ENCODE peak calls at places on chromosome 19, in seven cellular contexts. One of them, this sample, is unnamed.
A peak's percentile ranks its signal among the peaks of the same experiment; 100 is the strongest.

GRCh38 chr19:31280266-31281006 is 68.8 kb downstream of the TSHZ3 start:
- DNase-seq in stomach: no peak
- DNase-seq in nephron progenitor cell: no peak
- DNase-seq in A549: no peak
- DNase-seq in AML-193: no peak
- DNase-seq in lower leg skin: no peak
- DNase-seq in heart right ventricle: no peak
- DNase-seq in this sample: no peak

GRCh38 chr19:29260477-29261317 is 47.7 kb upstream of the UQCRFS1 start:
- DNase-seq in heart right ventricle: no peak
- DNase-seq in A549: no peak
- DNase-seq in AML-193: peak; percentile 29
- DNase-seq in lower leg skin: no peak
- DNase-seq in stomach: no peak
- DNase-seq in nephron progenitor cell: peak; percentile 60
- DNase-seq in this sample: no peak

GRCh38 chr19:39193785-39194184 is 3.0 kb upstream of the NCCRP1 start:
- DNase-seq in nephron progenitor cell: no peak
- DNase-seq in lower leg skin: no peak
- DNase-seq in stomach: peak; percentile 61
- DNase-seq in heart right ventricle: no peak
- DNase-seq in AML-193: no peak
- DNase-seq in A549: peak; percentile 84
- DNase-seq in this sample: peak; percentile 67

GRCh38 chr19:41064974-41065569 is 23.2 kb upstream of the CYP2A13 start:
- DNase-seq in heart right ventricle: no peak
- DNase-seq in AML-193: no peak
- DNase-seq in stomach: no peak
- DNase-seq in nephron progenitor cell: no peak
- DNase-seq in A549: peak; percentile 69
- DNase-seq in lower leg skin: no peak
- DNase-seq in this sample: no peak

GRCh38 chr19:35476149-35476548 is 14.1 kb downstream of the KRTDAP start:
- DNase-seq in AML-193: no peak
- DNase-seq in nephron progenitor cell: no peak
- DNase-seq in lower leg skin: no peak
- DNase-seq in A549: no peak
- DNase-seq in stomach: no peak
- DNase-seq in heart right ventricle: no peak
- DNase-seq in this sample: no peak

GRCh38 chr19:49019242-49019932 is 2.5 kb upstream of the LHB start:
- DNase-seq in AML-193: no peak
- DNase-seq in A549: peak; percentile 74
- DNase-seq in lower leg skin: peak; percentile 62
- DNase-seq in stomach: peak; percentile 83
- DNase-seq in heart right ventricle: peak; percentile 69
- DNase-seq in nephron progenitor cell: peak; percentile 57
- DNase-seq in this sample: peak; percentile 79

GRCh38 chr19:50981587-50982146 is 2.0 kb downstream of the KLK7 start:
- DNase-seq in lower leg skin: no peak
- DNase-seq in AML-193: no peak
- DNase-seq in nephron progenitor cell: no peak
- DNase-seq in stomach: no peak
- DNase-seq in heart right ventricle: no peak
- DNase-seq in A549: no peak
- DNase-seq in this sample: no peak

GRCh38 chr19:21697698-21698097 is 69.7 kb downstream of the ZNF100 start:
- DNase-seq in AML-193: no peak
- DNase-seq in nephron progenitor cell: no peak
- DNase-seq in stomach: no peak
- DNase-seq in A549: no peak
- DNase-seq in heart right ventricle: no peak
- DNase-seq in lower leg skin: no peak
- DNase-seq in this sample: no peak

GRCh38 chr19:13055213-13056051 is 47.2 kb downstream of the LYL1 start:
- DNase-seq in heart right ventricle: peak; percentile 80
- DNase-seq in AML-193: no peak
- DNase-seq in lower leg skin: peak; percentile 63
- DNase-seq in nephron progenitor cell: peak; percentile 53
- DNase-seq in A549: no peak
- DNase-seq in stomach: peak; percentile 52
- DNase-seq in this sample: peak; percentile 95

GRCh38 chr19:41456342-41456918 is 13.5 kb downstream of the ERICH4 start:
- DNase-seq in stomach: no peak
- DNase-seq in AML-193: no peak
- DNase-seq in lower leg skin: no peak
- DNase-seq in nephron progenitor cell: no peak
- DNase-seq in A549: no peak
- DNase-seq in heart right ventricle: no peak
- DNase-seq in this sample: no peak

GRCh38 chr19:54014920-54015560 is 23.6 kb downstream of the CACNG6 start:
- DNase-seq in heart right ventricle: no peak
- DNase-seq in stomach: no peak
- DNase-seq in lower leg skin: no peak
- DNase-seq in nephron progenitor cell: peak; percentile 33
- DNase-seq in AML-193: no peak
- DNase-seq in A549: no peak
- DNase-seq in this sample: no peak

GRCh38 chr19:42048992-42049391 is 21.0 kb downstream of the GRIK5 start:
- DNase-seq in A549: no peak
- DNase-seq in nephron progenitor cell: no peak
- DNase-seq in stomach: no peak
- DNase-seq in lower leg skin: no peak
- DNase-seq in AML-193: no peak
- DNase-seq in heart right ventricle: no peak
- DNase-seq in this sample: no peak

GRCh38 chr19:55041627-55042343 is 3.7 kb upstream of the GP6 start:
- DNase-seq in nephron progenitor cell: no peak
- DNase-seq in heart right ventricle: no peak
- DNase-seq in stomach: no peak
- DNase-seq in lower leg skin: no peak
- DNase-seq in AML-193: no peak
- DNase-seq in A549: no peak
- DNase-seq in this sample: no peak

GRCh38 chr19:49812452-49812996 is 568 bp downstream of the FUZ start:
- DNase-seq in lower leg skin: no peak
- DNase-seq in A549: no peak
- DNase-seq in heart right ventricle: no peak
- DNase-seq in nephron progenitor cell: no peak
- DNase-seq in AML-193: no peak
- DNase-seq in stomach: no peak
- DNase-seq in this sample: no peak

GRCh38 chr19:19062454-19063182 is 1.2 kb upstream of the SLC25A42 start:
- DNase-seq in stomach: no peak
- DNase-seq in lower leg skin: no peak
- DNase-seq in A549: peak; percentile 7
- DNase-seq in nephron progenitor cell: peak; percentile 32
- DNase-seq in heart right ventricle: no peak
- DNase-seq in AML-193: no peak
- DNase-seq in this sample: peak; percentile 81

GRCh38 chr19:48858984-48859710 is 9.3 kb downstream of the PLEKHA4 start:
- DNase-seq in A549: no peak
- DNase-seq in nephron progenitor cell: no peak
- DNase-seq in stomach: no peak
- DNase-seq in lower leg skin: no peak
- DNase-seq in heart right ventricle: peak; percentile 60
- DNase-seq in AML-193: peak; percentile 31
- DNase-seq in this sample: no peak

GRCh38 chr19:38049105-38049649 is 142.2 kb downstream of the SIPA1L3 start:
- DNase-seq in AML-193: peak; percentile 92
- DNase-seq in nephron progenitor cell: no peak
- DNase-seq in stomach: peak; percentile 29
- DNase-seq in lower leg skin: no peak
- DNase-seq in heart right ventricle: no peak
- DNase-seq in A549: no peak
- DNase-seq in this sample: no peak

GRCh38 chr19:13143135-13143534 is 7.0 kb downstream of the STX10 start:
- DNase-seq in nephron progenitor cell: no peak
- DNase-seq in lower leg skin: no peak
- DNase-seq in stomach: no peak
- DNase-seq in heart right ventricle: no peak
- DNase-seq in AML-193: no peak
- DNase-seq in A549: no peak
- DNase-seq in this sample: no peak

GRCh38 chr19:48568345-48568886 is 16.4 kb downstream of the SULT2B1 start:
- DNase-seq in nephron progenitor cell: peak; percentile 39
- DNase-seq in stomach: peak; percentile 87
- DNase-seq in heart right ventricle: peak; percentile 84
- DNase-seq in AML-193: no peak
- DNase-seq in lower leg skin: peak; percentile 82
- DNase-seq in A549: peak; percentile 91
- DNase-seq in this sample: peak; percentile 98

GRCh38 chr19:10815969-10816635 is 19.9 kb downstream of the TMED1 start:
- DNase-seq in lower leg skin: no peak
- DNase-seq in nephron progenitor cell: no peak
- DNase-seq in heart right ventricle: no peak
- DNase-seq in A549: no peak
- DNase-seq in stomach: no peak
- DNase-seq in AML-193: no peak
- DNase-seq in this sample: no peak

GRCh38 chr19:3179739-3180293 is 1.2 kb downstream of the S1PR4 start:
- DNase-seq in heart right ventricle: no peak
- DNase-seq in stomach: no peak
- DNase-seq in lower leg skin: no peak
- DNase-seq in A549: no peak
- DNase-seq in AML-193: no peak
- DNase-seq in nephron progenitor cell: no peak
- DNase-seq in this sample: no peak

GRCh38 chr19:36421749-36422481 is 3.5 kb upstream of the ZFP82 start:
- DNase-seq in AML-193: no peak
- DNase-seq in nephron progenitor cell: no peak
- DNase-seq in A549: no peak
- DNase-seq in stomach: no peak
- DNase-seq in lower leg skin: no peak
- DNase-seq in heart right ventricle: no peak
- DNase-seq in this sample: peak; percentile 49

GRCh38 chr19:35032356-35032865 is 2.1 kb downstream of the SCN1B start:
- DNase-seq in heart right ventricle: no peak
- DNase-seq in stomach: no peak
- DNase-seq in lower leg skin: no peak
- DNase-seq in nephron progenitor cell: no peak
- DNase-seq in AML-193: no peak
- DNase-seq in A549: no peak
- DNase-seq in this sample: no peak

This sample was measured in islet precursor cell.